ENCODE peak calls at places on chromosomes 13 and 19, in five cellular contexts. One of them, this sample, is unnamed. For H3K4me1, the result is how much of the 10 kb centered on the place peaks cover.

GRCh38 chr13:28434934-28435333 is 60.0 kb downstream of the FLT1 start:
- DNase-seq in astrocyte: no peak
- DNase-seq in thoracic aorta: no peak
- DNase-seq in GM23338: no peak
- DNase-seq in GM23248: peak
- DNase-seq in this sample: no peak

GRCh38 chr19:56508282-56508778 is 675 bp downstream of the ZNF471 start:
- DNase-seq in astrocyte: no peak
- DNase-seq in thoracic aorta: no peak
- DNase-seq in GM23338: no peak
- DNase-seq in GM23248: no peak
- DNase-seq in this sample: no peak

GRCh38 chr13:36706755-36707154 is 32.9 kb downstream of the SERTM1 start:
- DNase-seq in astrocyte: peak
- DNase-seq in thoracic aorta: no peak
- DNase-seq in GM23338: no peak
- DNase-seq in GM23248: peak
- DNase-seq in this sample: no peak

GRCh38 chr19:17112700-17113099 is 37.1 kb downstream of the MYO9B start:
- DNase-seq in astrocyte: no peak
- DNase-seq in thoracic aorta: no peak
- DNase-seq in GM23338: no peak
- DNase-seq in GM23248: no peak
- DNase-seq in this sample: no peak

GRCh38 chr13:75685239-75685697 is 49.1 kb downstream of the LMO7 start:
- DNase-seq in astrocyte: peak
- DNase-seq in thoracic aorta: no peak
- DNase-seq in GM23338: peak
- DNase-seq in GM23248: peak
- DNase-seq in this sample: no peak

GRCh38 chr13:77521194-77521593 is 14.3 kb upstream of the SCEL start:
- DNase-seq in astrocyte: peak
- DNase-seq in thoracic aorta: no peak
- DNase-seq in GM23338: no peak
- DNase-seq in GM23248: peak
- DNase-seq in this sample: no peak

GRCh38 chr19:5578094-5578846 is 10.5 kb upstream of the TINCR start:
- DNase-seq in astrocyte: no peak
- DNase-seq in thoracic aorta: no peak
- DNase-seq in GM23338: peak
- DNase-seq in GM23248: peak
- DNase-seq in this sample: peak

GRCh38 chr19:1161716-1162115 is 12.4 kb downstream of the SBNO2 start:
- DNase-seq in astrocyte: no peak
- DNase-seq in thoracic aorta: no peak
- DNase-seq in GM23338: no peak
- DNase-seq in GM23248: peak
- DNase-seq in this sample: no peak

GRCh38 chr19:4284176-4284958 is 5.3 kb downstream of the SHD start:
- DNase-seq in astrocyte: no peak
- DNase-seq in thoracic aorta: no peak
- DNase-seq in GM23338: peak
- DNase-seq in GM23248: peak
- DNase-seq in this sample: no peak

GRCh38 chr13:23637813-23638212 is 67.6 kb downstream of the TNFRSF19 start:
- DNase-seq in astrocyte: no peak
- DNase-seq in thoracic aorta: no peak
- DNase-seq in GM23338: peak
- DNase-seq in GM23248: no peak
- DNase-seq in this sample: no peak

GRCh38 chr19:49488863-49489537 is 1.6 kb downstream of the RPL13A start:
- DNase-seq in astrocyte: no peak
- DNase-seq in thoracic aorta: no peak
- DNase-seq in GM23338: no peak
- DNase-seq in GM23248: peak
- DNase-seq in this sample: no peak

GRCh38 chr19:23554548-23554947 is 132.5 kb downstream of the ZNF675 start:
- DNase-seq in astrocyte: no peak
- DNase-seq in thoracic aorta: no peak
- DNase-seq in GM23338: no peak
- DNase-seq in GM23248: no peak
- DNase-seq in this sample: no peak

GRCh38 chr13:32264407-32264806 is 50.8 kb downstream of the ZAR1L start:
- DNase-seq in astrocyte: peak
- DNase-seq in thoracic aorta: no peak
- DNase-seq in GM23338: no peak
- DNase-seq in GM23248: no peak
- DNase-seq in this sample: peak

GRCh38 chr13:33057019-33057785 is 41.0 kb downstream of the KL start:
- DNase-seq in astrocyte: no peak
- DNase-seq in thoracic aorta: no peak
- DNase-seq in GM23338: peak
- DNase-seq in GM23248: peak
- DNase-seq in this sample: no peak

GRCh38 chr19:719636-720377 is 11.1 kb downstream of the PALM start:
- DNase-seq in astrocyte: no peak
- DNase-seq in thoracic aorta: no peak
- DNase-seq in GM23338: peak
- DNase-seq in GM23248: no peak
- DNase-seq in this sample: no peak

GRCh38 chr13:80235559-80236296 is 105.2 kb downstream of the SPRY2 start:
- DNase-seq in astrocyte: peak
- DNase-seq in thoracic aorta: no peak
- DNase-seq in GM23338: peak
- DNase-seq in GM23248: peak
- DNase-seq in this sample: no peak

GRCh38 chr13:108086678-108087077 is 128.7 kb downstream of the LIG4 start:
- DNase-seq in astrocyte: no peak
- DNase-seq in thoracic aorta: no peak
- DNase-seq in GM23338: peak
- DNase-seq in GM23248: peak
- DNase-seq in this sample: no peak

GRCh38 chr19:46786236-46787039 is 2.0 kb downstream of the SLC1A5 start:
- DNase-seq in astrocyte: peak
- DNase-seq in thoracic aorta: no peak
- DNase-seq in GM23338: peak
- DNase-seq in GM23248: peak
- DNase-seq in this sample: peak

GRCh38 chr13:100573121-100573520 is 15.5 kb downstream of the GGACT start:
- DNase-seq in astrocyte: peak
- DNase-seq in thoracic aorta: no peak
- DNase-seq in GM23338: peak
- DNase-seq in GM23248: peak
- DNase-seq in this sample: peak

GRCh38 chr13:96662036-96662435 is 332.2 kb downstream of the OXGR1 start:
- DNase-seq in astrocyte: no peak
- DNase-seq in thoracic aorta: no peak
- DNase-seq in GM23338: no peak
- DNase-seq in GM23248: peak
- DNase-seq in this sample: no peak

GRCh38 chr19:53076984-53077383 is 26.2 kb downstream of the ZNF160 start:
- DNase-seq in astrocyte: peak
- DNase-seq in thoracic aorta: no peak
- DNase-seq in GM23338: peak
- DNase-seq in GM23248: peak
- DNase-seq in this sample: peak

GRCh38 chr13:36325912-36326311 is 20.3 kb downstream of the SPART start:
- DNase-seq in astrocyte: no peak
- DNase-seq in thoracic aorta: no peak
- DNase-seq in GM23338: no peak
- DNase-seq in GM23248: no peak
- DNase-seq in this sample: no peak

GRCh38 chr13:113474179-113474578 is 16.3 kb downstream of the DCUN1D2 start:
- DNase-seq in astrocyte: no peak
- DNase-seq in thoracic aorta: no peak
- DNase-seq in GM23338: no peak
- DNase-seq in GM23248: peak
- DNase-seq in this sample: no peak

GRCh38 chr13:45219938-45220375 is 19.1 kb upstream of the KCTD4 start:
- DNase-seq in astrocyte: peak
- DNase-seq in thoracic aorta: no peak
- DNase-seq in GM23338: peak
- DNase-seq in GM23248: peak
- DNase-seq in this sample: no peak

GRCh38 chr13:30610311-30610710 is 7.4 kb upstream of the USPL1 start:
- DNase-seq in astrocyte: no peak
- DNase-seq in thoracic aorta: no peak
- DNase-seq in GM23338: no peak
- DNase-seq in GM23248: no peak
- DNase-seq in this sample: no peak

GRCh38 chr13:42720116-42720857 is 61.1 kb upstream of the FAM216B start:
- DNase-seq in astrocyte: peak
- DNase-seq in thoracic aorta: no peak
- DNase-seq in GM23338: no peak
- DNase-seq in GM23248: peak
- DNase-seq in this sample: peak

GRCh38 chr13:31982540-31982939 is 49.0 kb upstream of the FRY start:
- DNase-seq in astrocyte: peak
- DNase-seq in thoracic aorta: peak
- DNase-seq in GM23338: no peak
- DNase-seq in GM23248: peak
- DNase-seq in this sample: no peak

GRCh38 chr13:46121597-46122163 is 16.8 kb upstream of the CPB2 start:
- DNase-seq in astrocyte: no peak
- DNase-seq in thoracic aorta: no peak
- DNase-seq in GM23338: no peak
- DNase-seq in GM23248: no peak
- DNase-seq in this sample: no peak

DNA sequence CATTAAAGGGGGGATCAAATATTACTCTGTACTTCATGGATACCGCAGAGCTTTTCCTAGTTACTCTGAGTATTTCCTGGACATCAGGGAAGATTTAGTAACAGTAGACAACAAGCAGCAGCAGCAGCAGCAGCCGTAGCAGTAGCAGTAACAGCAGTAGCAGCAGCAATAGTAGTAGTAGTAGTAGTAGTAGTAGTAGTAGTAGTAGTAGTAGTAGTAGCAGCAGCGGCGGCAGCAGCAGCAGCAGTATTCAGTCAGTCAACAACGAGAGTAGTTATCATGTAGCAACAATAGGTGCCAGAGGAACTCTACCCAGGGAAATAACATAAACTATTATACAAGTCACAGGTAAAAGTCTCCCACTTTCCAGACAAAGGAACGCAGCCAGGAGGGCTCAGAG is 1.1 kb upstream of the DOCK9 start:
- DNase-seq in astrocyte: no peak
- DNase-seq in thoracic aorta: no peak
- DNase-seq in GM23338: no peak
- DNase-seq in GM23248: no peak
- DNase-seq in this sample: no peak
- H3K4me1 ChIP-seq in astrocyte: under half
- H3K4me1 ChIP-seq in thoracic aorta: under half
- H3K4me1 ChIP-seq in GM23338: under half
- H3K4me1 ChIP-seq in GM23248: under half
- H3K4me1 ChIP-seq in this sample: under half

DNA sequence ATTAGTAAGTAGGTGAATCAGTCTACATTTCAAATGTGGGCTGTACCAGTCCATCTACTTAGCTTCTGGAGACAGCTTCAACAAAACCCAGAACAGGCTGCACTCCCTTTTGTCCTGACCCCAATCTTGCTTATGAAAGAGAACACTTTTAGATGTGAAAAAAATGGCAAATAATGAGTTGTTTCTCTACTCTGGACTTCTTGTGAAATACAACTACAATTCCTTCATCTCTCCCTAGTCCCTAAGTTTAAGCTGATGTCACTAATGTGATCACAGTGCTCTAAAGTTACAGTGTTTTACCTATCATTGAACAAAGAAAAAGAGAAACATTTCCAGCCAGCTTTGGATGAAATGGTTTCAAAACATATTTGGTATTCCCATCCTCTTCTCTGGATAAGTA is 183.9 kb downstream of the LHFPL6 start:
- DNase-seq in astrocyte: no peak
- DNase-seq in thoracic aorta: no peak
- DNase-seq in GM23338: no peak
- DNase-seq in GM23248: no peak
- DNase-seq in this sample: no peak
- H3K4me1 ChIP-seq in astrocyte: under half
- H3K4me1 ChIP-seq in thoracic aorta: under half
- H3K4me1 ChIP-seq in GM23338: half or more
- H3K4me1 ChIP-seq in GM23248: under half
- H3K4me1 ChIP-seq in this sample: under half

GRCh38 chr19:7355151-7355845 is 6.6 kb downstream of the ARHGEF18 start:
- DNase-seq in astrocyte: peak
- DNase-seq in thoracic aorta: no peak
- DNase-seq in GM23338: no peak
- DNase-seq in GM23248: peak
- DNase-seq in this sample: peak

GRCh38 chr19:7360393-7360984 is 11.8 kb downstream of the ARHGEF18 start:
- DNase-seq in astrocyte: peak
- DNase-seq in thoracic aorta: no peak
- DNase-seq in GM23338: no peak
- DNase-seq in GM23248: peak
- DNase-seq in this sample: peak

GRCh38 chr19:7356899-7357627 is 8.3 kb downstream of the ARHGEF18 start:
- DNase-seq in astrocyte: no peak
- DNase-seq in thoracic aorta: no peak
- DNase-seq in GM23338: no peak
- DNase-seq in GM23248: no peak
- DNase-seq in this sample: peak

GRCh38 chr19:7355871-7356270 is 7.1 kb downstream of the ARHGEF18 start:
- DNase-seq in astrocyte: no peak
- DNase-seq in thoracic aorta: no peak
- DNase-seq in GM23338: no peak
- DNase-seq in GM23248: no peak
- DNase-seq in this sample: no peak

GRCh38 chr19:7358102-7358597 is 9.4 kb downstream of the ARHGEF18 start:
- DNase-seq in astrocyte: no peak
- DNase-seq in thoracic aorta: no peak
- DNase-seq in GM23338: no peak
- DNase-seq in GM23248: no peak
- DNase-seq in this sample: no peak
- H3K4me1 ChIP-seq in astrocyte: under half
- H3K4me1 ChIP-seq in thoracic aorta: under half
- H3K4me1 ChIP-seq in GM23338: under half
- H3K4me1 ChIP-seq in GM23248: under half
- H3K4me1 ChIP-seq in this sample: under half

DNA sequence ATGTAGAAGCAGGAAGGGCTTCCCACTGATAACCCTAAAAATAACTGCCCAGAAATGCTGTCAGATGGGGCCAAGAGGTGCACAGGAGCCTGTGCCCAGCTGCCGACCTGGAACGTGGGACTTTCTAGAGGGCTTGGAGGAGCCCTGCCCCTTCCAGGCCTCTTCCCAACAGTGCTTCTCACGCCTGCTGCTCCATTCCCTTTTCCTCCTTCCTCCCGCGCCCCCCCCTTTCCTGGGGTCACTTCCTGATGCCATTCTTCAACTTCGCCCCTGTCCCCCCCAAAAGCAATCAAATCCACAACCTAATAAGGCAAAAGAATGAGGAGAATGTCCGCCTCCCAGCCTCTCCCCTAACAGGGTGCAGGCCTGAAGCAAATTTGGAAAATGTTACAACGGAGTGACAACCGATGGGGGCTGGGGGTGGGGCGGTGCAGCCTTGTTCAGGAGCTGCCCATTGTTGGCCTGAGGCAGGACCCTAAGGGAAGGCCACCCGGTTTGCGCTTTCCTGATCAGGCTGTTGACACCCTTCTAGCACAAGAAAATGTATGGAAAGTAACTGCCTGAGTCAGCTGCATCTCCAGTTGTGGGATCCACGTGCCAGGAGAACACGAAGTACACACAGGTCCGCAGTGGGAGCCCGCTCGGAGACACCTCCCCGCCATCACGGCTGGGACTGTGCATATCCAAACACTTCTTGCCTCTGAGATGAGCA is 18.7 kb downstream of the ACTN4 start:
- DNase-seq in astrocyte: peak
- DNase-seq in thoracic aorta: no peak
- DNase-seq in GM23338: peak
- DNase-seq in GM23248: peak
- DNase-seq in this sample: peak
- H3K4me1 ChIP-seq in astrocyte: half or more
- H3K4me1 ChIP-seq in thoracic aorta: half or more
- H3K4me1 ChIP-seq in GM23338: half or more
- H3K4me1 ChIP-seq in GM23248: half or more
- H3K4me1 ChIP-seq in this sample: under half